ENCODE peak calls at places on chromosomes 1 and 21, in four cellular contexts. P is A673, L is IMR-90, B is NCI-H460. A is an unnamed sample.

GRCh38 chr1:232973652-232974611 is 23.5 kb downstream of the NTPCR start:
- DNase-seq in P (no peak), L (no peak), B (no peak), A (no peak)

GRCh38 chr1:239792157-239792556 is 299.5 kb upstream of the FMN2 start:
- DNase-seq in P (no peak), L (no peak), B (no peak), A (no peak)

GRCh38 chr1:230167419-230167852 is 100.4 kb downstream of the GALNT2 start:
- DNase-seq in P (peak; percentile 73), L (peak; percentile 62), B (peak; percentile 40), A (peak; percentile 27)

GRCh38 chr1:154696001-154696400 is 88.0 kb upstream of the ADAR start:
- DNase-seq in P (peak; percentile 33), L (no peak), B (no peak), A (no peak)

GRCh38 chr21:35367558-35367957 is 318.5 kb upstream of the RUNX1 start:
- DNase-seq in P (no peak), L (no peak), B (peak; percentile 69), A (no peak)

GRCh38 chr1:77281491-77282186 is at the start of gene AK5:
- DNase-seq in P (peak; percentile 51), L (peak; percentile 48), B (no peak), A (no peak)

GRCh38 chr1:43590389-43590788 is 59.6 kb upstream of the KDM4A start:
- DNase-seq in P (no peak), L (no peak), B (no peak), A (no peak)

GRCh38 chr1:52520149-52520548 is 32.7 kb downstream of the TUT4 start:
- DNase-seq in P (peak; percentile 12), L (peak; percentile 86), B (peak; percentile 16), A (no peak)

GRCh38 chr1:153375511-153375910 is at the start of gene S100A12:
- DNase-seq in P (peak; percentile 30), L (peak; percentile 70), B (no peak), A (peak; percentile 17)

GRCh38 chr1:180966744-180967536 is 54.2 kb downstream of the KIAA1614 start:
- DNase-seq in P (no peak), L (no peak), B (no peak), A (no peak)

GRCh38 chr21:40445349-40445921 is 401.5 kb downstream of the DSCAM start:
- DNase-seq in P (no peak), L (no peak), B (no peak), A (no peak)

GRCh38 chr1:17112496-17113236 is 6.6 kb downstream of the PADI2 start:
- DNase-seq in P (no peak), L (no peak), B (no peak), A (no peak)

GRCh38 chr1:205827623-205828022 is 14.6 kb upstream of the SLC41A1 start:
- DNase-seq in P (peak; percentile 37), L (no peak), B (no peak), A (no peak)

GRCh38 chr1:184890539-184890973 is 83.8 kb downstream of the NIBAN1 start:
- DNase-seq in P (no peak), L (peak; percentile 28), B (no peak), A (no peak)

GRCh38 chr1:109925159-109925990 is 14.7 kb downstream of the CSF1 start:
- DNase-seq in P (no peak), L (no peak), B (no peak), A (no peak)

GRCh38 chr1:17167041-17167782 is 37.7 kb upstream of the PADI1 start:
- DNase-seq in P (no peak), L (no peak), B (no peak), A (no peak)

GRCh38 chr1:198121058-198121829 is 35.6 kb upstream of the NEK7 start:
- DNase-seq in P (no peak), L (peak; percentile 92), B (peak; percentile 58), A (peak; percentile 68)

GRCh38 chr1:203563291-203563690 is 63.3 kb upstream of the ATP2B4 start:
- DNase-seq in P (no peak), L (no peak), B (no peak), A (no peak)

GRCh38 chr1:54865238-54866073 is 21.5 kb downstream of the DHCR24 start:
- DNase-seq in P (no peak), L (no peak), B (no peak), A (no peak)

GRCh38 chr1:62962794-62963776 is 179.2 kb downstream of the ATG4C start:
- DNase-seq in P (peak; percentile 87), L (peak; percentile 14), B (peak; percentile 30), A (no peak)

GRCh38 chr1:38958967-38959366 is 17.3 kb upstream of the RHBDL2 start:
- DNase-seq in P (no peak), L (peak; percentile 33), B (no peak), A (no peak)

GRCh38 chr1:159937014-159937750 is 8.2 kb downstream of the IGSF9 start:
- DNase-seq in P (no peak), L (no peak), B (no peak), A (no peak)

GRCh38 chr1:66360285-66360724 is 173.6 kb upstream of the SGIP1 start:
- DNase-seq in P (peak; percentile 84), L (no peak), B (no peak), A (no peak)

GRCh38 chr1:177142791-177143382 is 21.6 kb downstream of the ASTN1 start:
- DNase-seq in P (no peak), L (no peak), B (no peak), A (no peak)

GRCh38 chr1:235919797-235920475 is 53.2 kb upstream of the LYST start:
- DNase-seq in P (no peak), L (peak; percentile 84), B (no peak), A (no peak)

GRCh38 chr1:186155594-186155993 is 219.5 kb downstream of the TPR start:
- DNase-seq in P (peak; percentile 78), L (peak; percentile 80), B (peak; percentile 64), A (peak; percentile 49)

GRCh38 chr1:85467929-85468540 is 3.1 kb upstream of the DDAH1 start:
- DNase-seq in P (no peak), L (no peak), B (no peak), A (no peak)

GRCh38 chr1:147504801-147505303 is 36.4 kb upstream of the BCL9 start:
- DNase-seq in P (peak; percentile 65), L (peak; percentile 15), B (no peak), A (no peak)

GRCh38 chr21:20999567-21000169 is 1.5 kb downstream of the NCAM2 start:
- DNase-seq in P (peak; percentile 82), L (peak; percentile 49), B (peak; percentile 55), A (peak; percentile 15)